ENCODE peak calls at places on chromosomes 12 and 14, in eight cellular contexts. One of them, this sample, is unnamed.

GRCh38 chr12:74980510-74980909 is 229.1 kb downstream of the KCNC2 start:
- DNase-seq in NCI-H1105: no peak
- DNase-seq in T-helper 17 cell: no peak
- DNase-seq in SW480: no peak
- DNase-seq in stimulated activated CD4-positive, alpha-beta T cell treated with anti-CD3 and anti-CD28 coated beads, Interleukin-15, amount 100 ng/mL, for 1 hour: no peak
- DNase-seq in NCI-H510A: peak
- DNase-seq in A549: no peak
- DNase-seq in ELR: no peak
- DNase-seq in this sample: peak

GRCh38 chr12:6635856-6636521 is at the start of gene LPAR5:
- DNase-seq in NCI-H1105: no peak
- DNase-seq in ELR: peak
- DNase-seq in stimulated activated CD4-positive, alpha-beta T cell treated with anti-CD3 and anti-CD28 coated beads, Interleukin-15, amount 100 ng/mL, for 1 hour: no peak
- DNase-seq in SW480: peak
- DNase-seq in NCI-H510A: no peak
- DNase-seq in A549: peak
- DNase-seq in T-helper 17 cell: no peak
- DNase-seq in this sample: peak

GRCh38 chr12:12804011-12804410 is 9.1 kb upstream of the DDX47 start:
- DNase-seq in ELR: peak
- DNase-seq in SW480: peak
- DNase-seq in stimulated activated CD4-positive, alpha-beta T cell treated with anti-CD3 and anti-CD28 coated beads, Interleukin-15, amount 100 ng/mL, for 1 hour: no peak
- DNase-seq in A549: peak
- DNase-seq in NCI-H510A: no peak
- DNase-seq in NCI-H1105: no peak
- DNase-seq in T-helper 17 cell: no peak
- DNase-seq in this sample: peak

GRCh38 chr14:74973003-74973614 is 17.7 kb upstream of the PGF start:
- DNase-seq in SW480: no peak
- DNase-seq in NCI-H510A: no peak
- DNase-seq in ELR: peak
- DNase-seq in NCI-H1105: no peak
- DNase-seq in T-helper 17 cell: no peak
- DNase-seq in stimulated activated CD4-positive, alpha-beta T cell treated with anti-CD3 and anti-CD28 coated beads, Interleukin-15, amount 100 ng/mL, for 1 hour: peak
- DNase-seq in A549: no peak
- DNase-seq in this sample: peak

GRCh38 chr12:30548203-30548602 is 147.5 kb downstream of the IPO8 start:
- DNase-seq in stimulated activated CD4-positive, alpha-beta T cell treated with anti-CD3 and anti-CD28 coated beads, Interleukin-15, amount 100 ng/mL, for 1 hour: no peak
- DNase-seq in ELR: no peak
- DNase-seq in T-helper 17 cell: no peak
- DNase-seq in SW480: no peak
- DNase-seq in NCI-H510A: no peak
- DNase-seq in NCI-H1105: peak
- DNase-seq in A549: no peak
- DNase-seq in this sample: no peak

GRCh38 chr12:54197037-54197909 is 8.5 kb upstream of the SMUG1 start:
- DNase-seq in T-helper 17 cell: no peak
- DNase-seq in ELR: peak
- DNase-seq in stimulated activated CD4-positive, alpha-beta T cell treated with anti-CD3 and anti-CD28 coated beads, Interleukin-15, amount 100 ng/mL, for 1 hour: no peak
- DNase-seq in SW480: no peak
- DNase-seq in NCI-H510A: no peak
- DNase-seq in A549: no peak
- DNase-seq in NCI-H1105: no peak
- DNase-seq in this sample: no peak

GRCh38 chr12:66017736-66018135 is 112.8 kb downstream of the LLPH start:
- DNase-seq in SW480: no peak
- DNase-seq in NCI-H510A: no peak
- DNase-seq in NCI-H1105: no peak
- DNase-seq in A549: no peak
- DNase-seq in T-helper 17 cell: no peak
- DNase-seq in ELR: no peak
- DNase-seq in stimulated activated CD4-positive, alpha-beta T cell treated with anti-CD3 and anti-CD28 coated beads, Interleukin-15, amount 100 ng/mL, for 1 hour: no peak
- DNase-seq in this sample: no peak

GRCh38 chr12:70964867-70965469 is 44.4 kb upstream of the PTPRR start:
- DNase-seq in ELR: no peak
- DNase-seq in A549: no peak
- DNase-seq in NCI-H510A: no peak
- DNase-seq in stimulated activated CD4-positive, alpha-beta T cell treated with anti-CD3 and anti-CD28 coated beads, Interleukin-15, amount 100 ng/mL, for 1 hour: no peak
- DNase-seq in NCI-H1105: no peak
- DNase-seq in SW480: no peak
- DNase-seq in T-helper 17 cell: no peak
- DNase-seq in this sample: no peak

GRCh38 chr14:105366386-105367074 is 31.8 kb upstream of the TEX22 start:
- DNase-seq in A549: no peak
- DNase-seq in T-helper 17 cell: no peak
- DNase-seq in SW480: no peak
- DNase-seq in ELR: no peak
- DNase-seq in stimulated activated CD4-positive, alpha-beta T cell treated with anti-CD3 and anti-CD28 coated beads, Interleukin-15, amount 100 ng/mL, for 1 hour: no peak
- DNase-seq in NCI-H1105: no peak
- DNase-seq in NCI-H510A: no peak
- DNase-seq in this sample: no peak

GRCh38 chr14:96077983-96078686 is 39.0 kb downstream of the C14orf132 start:
- DNase-seq in T-helper 17 cell: no peak
- DNase-seq in stimulated activated CD4-positive, alpha-beta T cell treated with anti-CD3 and anti-CD28 coated beads, Interleukin-15, amount 100 ng/mL, for 1 hour: no peak
- DNase-seq in NCI-H1105: peak
- DNase-seq in NCI-H510A: no peak
- DNase-seq in A549: no peak
- DNase-seq in SW480: no peak
- DNase-seq in ELR: no peak
- DNase-seq in this sample: no peak

GRCh38 chr14:103546651-103547454 is 15.6 kb downstream of the BAG5 start:
- DNase-seq in NCI-H1105: peak
- DNase-seq in ELR: peak
- DNase-seq in T-helper 17 cell: peak
- DNase-seq in NCI-H510A: peak
- DNase-seq in A549: peak
- DNase-seq in SW480: peak
- DNase-seq in stimulated activated CD4-positive, alpha-beta T cell treated with anti-CD3 and anti-CD28 coated beads, Interleukin-15, amount 100 ng/mL, for 1 hour: peak
- DNase-seq in this sample: peak

GRCh38 chr14:97267509-97267908 is 470.3 kb downstream of the VRK1 start:
- DNase-seq in SW480: peak
- DNase-seq in stimulated activated CD4-positive, alpha-beta T cell treated with anti-CD3 and anti-CD28 coated beads, Interleukin-15, amount 100 ng/mL, for 1 hour: no peak
- DNase-seq in NCI-H510A: no peak
- DNase-seq in NCI-H1105: peak
- DNase-seq in A549: no peak
- DNase-seq in T-helper 17 cell: no peak
- DNase-seq in ELR: no peak
- DNase-seq in this sample: no peak

GRCh38 chr14:105987563-105987962 is 461.2 kb downstream of the TMEM121 start:
- DNase-seq in NCI-H1105: no peak
- DNase-seq in stimulated activated CD4-positive, alpha-beta T cell treated with anti-CD3 and anti-CD28 coated beads, Interleukin-15, amount 100 ng/mL, for 1 hour: no peak
- DNase-seq in T-helper 17 cell: no peak
- DNase-seq in NCI-H510A: no peak
- DNase-seq in A549: no peak
- DNase-seq in ELR: no peak
- DNase-seq in SW480: no peak
- DNase-seq in this sample: no peak

GRCh38 chr14:96085369-96085768 is 46.2 kb downstream of the C14orf132 start:
- DNase-seq in stimulated activated CD4-positive, alpha-beta T cell treated with anti-CD3 and anti-CD28 coated beads, Interleukin-15, amount 100 ng/mL, for 1 hour: no peak
- DNase-seq in A549: no peak
- DNase-seq in ELR: no peak
- DNase-seq in T-helper 17 cell: no peak
- DNase-seq in NCI-H510A: no peak
- DNase-seq in NCI-H1105: no peak
- DNase-seq in SW480: no peak
- DNase-seq in this sample: no peak

GRCh38 chr14:53953002-53953827 is 3.4 kb downstream of the BMP4 start:
- DNase-seq in stimulated activated CD4-positive, alpha-beta T cell treated with anti-CD3 and anti-CD28 coated beads, Interleukin-15, amount 100 ng/mL, for 1 hour: no peak
- DNase-seq in NCI-H1105: peak
- DNase-seq in ELR: peak
- DNase-seq in A549: peak
- DNase-seq in SW480: peak
- DNase-seq in T-helper 17 cell: no peak
- DNase-seq in NCI-H510A: no peak
- DNase-seq in this sample: no peak

GRCh38 chr12:50147281-50147680 is 19.9 kb downstream of the CERS5 start:
- DNase-seq in A549: no peak
- DNase-seq in stimulated activated CD4-positive, alpha-beta T cell treated with anti-CD3 and anti-CD28 coated beads, Interleukin-15, amount 100 ng/mL, for 1 hour: no peak
- DNase-seq in NCI-H510A: no peak
- DNase-seq in ELR: no peak
- DNase-seq in NCI-H1105: no peak
- DNase-seq in T-helper 17 cell: no peak
- DNase-seq in SW480: no peak
- DNase-seq in this sample: no peak

GRCh38 chr14:29895591-29896043 is 32.0 kb downstream of the PRKD1 start:
- DNase-seq in NCI-H510A: no peak
- DNase-seq in SW480: no peak
- DNase-seq in stimulated activated CD4-positive, alpha-beta T cell treated with anti-CD3 and anti-CD28 coated beads, Interleukin-15, amount 100 ng/mL, for 1 hour: no peak
- DNase-seq in ELR: no peak
- DNase-seq in NCI-H1105: no peak
- DNase-seq in A549: no peak
- DNase-seq in T-helper 17 cell: no peak
- DNase-seq in this sample: no peak

GRCh38 chr14:68359862-68360552 is 432.9 kb downstream of the ZFP36L1 start:
- DNase-seq in ELR: no peak
- DNase-seq in NCI-H510A: no peak
- DNase-seq in SW480: peak
- DNase-seq in T-helper 17 cell: no peak
- DNase-seq in stimulated activated CD4-positive, alpha-beta T cell treated with anti-CD3 and anti-CD28 coated beads, Interleukin-15, amount 100 ng/mL, for 1 hour: no peak
- DNase-seq in NCI-H1105: no peak
- DNase-seq in A549: peak
- DNase-seq in this sample: no peak

GRCh38 chr12:68977909-68978610 is 45.1 kb upstream of the CPM start:
- DNase-seq in T-helper 17 cell: no peak
- DNase-seq in NCI-H510A: no peak
- DNase-seq in stimulated activated CD4-positive, alpha-beta T cell treated with anti-CD3 and anti-CD28 coated beads, Interleukin-15, amount 100 ng/mL, for 1 hour: no peak
- DNase-seq in NCI-H1105: no peak
- DNase-seq in SW480: no peak
- DNase-seq in ELR: no peak
- DNase-seq in A549: no peak
- DNase-seq in this sample: no peak

GRCh38 chr12:7512528-7512927 is 9.0 kb upstream of the CD163 start:
- DNase-seq in SW480: peak
- DNase-seq in NCI-H510A: no peak
- DNase-seq in T-helper 17 cell: no peak
- DNase-seq in NCI-H1105: no peak
- DNase-seq in A549: peak
- DNase-seq in ELR: peak
- DNase-seq in stimulated activated CD4-positive, alpha-beta T cell treated with anti-CD3 and anti-CD28 coated beads, Interleukin-15, amount 100 ng/mL, for 1 hour: no peak
- DNase-seq in this sample: peak

GRCh38 chr12:75480469-75480949 is at the start of gene GLIPR1:
- DNase-seq in NCI-H1105: no peak
- DNase-seq in SW480: no peak
- DNase-seq in stimulated activated CD4-positive, alpha-beta T cell treated with anti-CD3 and anti-CD28 coated beads, Interleukin-15, amount 100 ng/mL, for 1 hour: peak
- DNase-seq in NCI-H510A: no peak
- DNase-seq in ELR: peak
- DNase-seq in T-helper 17 cell: peak
- DNase-seq in A549: peak
- DNase-seq in this sample: peak

GRCh38 chr14:92511472-92512247 is 1.9 kb upstream of the RIN3 start:
- DNase-seq in T-helper 17 cell: no peak
- DNase-seq in stimulated activated CD4-positive, alpha-beta T cell treated with anti-CD3 and anti-CD28 coated beads, Interleukin-15, amount 100 ng/mL, for 1 hour: no peak
- DNase-seq in NCI-H510A: no peak
- DNase-seq in A549: peak
- DNase-seq in NCI-H1105: no peak
- DNase-seq in ELR: peak
- DNase-seq in SW480: peak
- DNase-seq in this sample: peak

GRCh38 chr12:45989277-45989856 is 1.0 kb downstream of the SCAF11 start:
- DNase-seq in stimulated activated CD4-positive, alpha-beta T cell treated with anti-CD3 and anti-CD28 coated beads, Interleukin-15, amount 100 ng/mL, for 1 hour: peak
- DNase-seq in NCI-H1105: peak
- DNase-seq in A549: peak
- DNase-seq in T-helper 17 cell: peak
- DNase-seq in ELR: peak
- DNase-seq in SW480: peak
- DNase-seq in NCI-H510A: no peak
- DNase-seq in this sample: no peak

This sample was measured in RCC 7860.